ENCODE peak calls at places on chromosome 13, in seven cellular contexts. M is A549, E is K562, X is HepG2, C is IMR-90, J is GM12878, L is H1. G is an unnamed sample.

GRCh38 chr13:87954116-87954515 is 282.9 kb downstream of the SLITRK5 start:
- DNase-seq in M (no peak), E (no peak), X (no peak), J (no peak), L (no peak), C (no peak), G (no peak)

GRCh38 chr13:113458218-113459065 is 5.2 kb upstream of the ADPRHL1 start:
- DNase-seq in J (no peak), C (peak), X (peak), L (no peak), M (peak), E (peak), G (peak)

GRCh38 chr13:109140777-109141354 is 511.5 kb downstream of the MYO16 start:
- DNase-seq in J (no peak), X (no peak), M (no peak), E (no peak), L (no peak), C (no peak), G (peak)

GRCh38 chr13:101204270-101205011 is 211.9 kb downstream of the NALCN start:
- DNase-seq in C (peak), M (no peak), E (no peak), X (no peak), L (no peak), J (no peak), G (peak)

GRCh38 chr13:106963151-106963550 is 395.2 kb upstream of the ARGLU1 start:
- DNase-seq in J (no peak), C (no peak), E (no peak), M (no peak), L (no peak), X (no peak), G (no peak)

GRCh38 chr13:113927661-113928581 is 46.0 kb downstream of the C13orf46 start:
- DNase-seq in E (no peak), C (peak), J (no peak), L (no peak), X (no peak), M (no peak), G (no peak)

GRCh38 chr13:108911807-108912206 is 282.4 kb downstream of the MYO16 start:
- DNase-seq in L (no peak), M (no peak), C (no peak), E (no peak), X (no peak), J (no peak), G (no peak)

GRCh38 chr13:113820813-113821651 is 42.8 kb downstream of the GAS6 start:
- DNase-seq in L (no peak), C (peak), E (peak), M (peak), J (no peak), X (no peak), G (peak)

GRCh38 chr13:20401958-20402856 is 123.5 kb downstream of the CRYL1 start:
- DNase-seq in X (no peak), J (no peak), M (no peak), C (peak), E (no peak), L (no peak), G (no peak)

GRCh38 chr13:98315902-98316301 is 138.8 kb upstream of the RNF113B start:
- DNase-seq in J (no peak), M (no peak), X (no peak), L (no peak), C (no peak), E (no peak), G (no peak)

GRCh38 chr13:108859202-108860012 is 230.0 kb downstream of the MYO16 start:
- DNase-seq in J (no peak), E (no peak), L (no peak), C (peak), X (no peak), M (no peak), G (no peak)

GRCh38 chr13:95247857-95248256 is 53.4 kb downstream of the ABCC4 start:
- DNase-seq in E (no peak), M (no peak), X (no peak), C (no peak), L (no peak), J (no peak), G (no peak)

GRCh38 chr13:37651891-37652290 is 53.3 kb upstream of the POSTN start:
- DNase-seq in M (no peak), L (no peak), X (no peak), E (no peak), C (no peak), J (no peak), G (no peak)

GRCh38 chr13:38687246-38688229 is 661 bp downstream of the FREM2 start:
- DNase-seq in C (no peak), X (no peak), E (no peak), L (peak), J (no peak), M (no peak), G (peak)

GRCh38 chr13:112875627-112876026 is 93.4 kb upstream of the MCF2L start:
- DNase-seq in M (no peak), C (no peak), J (no peak), X (no peak), L (no peak), E (no peak), G (no peak)

GRCh38 chr13:25462301-25463125 is 90.7 kb downstream of the ATP8A2 start:
- DNase-seq in J (no peak), L (no peak), M (no peak), X (no peak), E (no peak), C (no peak), G (no peak)

GRCh38 chr13:45196622-45197021 is 4.2 kb downstream of the KCTD4 start:
- DNase-seq in J (no peak), E (no peak), C (peak), M (no peak), X (no peak), L (no peak), G (no peak)

GRCh38 chr13:104980571-104980970 is 1554.9 kb downstream of the EFNB2 start:
- DNase-seq in C (no peak), X (no peak), L (no peak), E (no peak), J (no peak), M (no peak), G (no peak)

GRCh38 chr13:104987621-104988020 is 1547.8 kb downstream of the EFNB2 start:
- DNase-seq in X (no peak), M (no peak), J (no peak), L (no peak), E (no peak), C (no peak), G (no peak)

GRCh38 chr13:104979281-104979680 is 1556.2 kb downstream of the EFNB2 start:
- DNase-seq in M (no peak), C (no peak), L (no peak), X (no peak), J (no peak), E (no peak), G (no peak)

DNA sequence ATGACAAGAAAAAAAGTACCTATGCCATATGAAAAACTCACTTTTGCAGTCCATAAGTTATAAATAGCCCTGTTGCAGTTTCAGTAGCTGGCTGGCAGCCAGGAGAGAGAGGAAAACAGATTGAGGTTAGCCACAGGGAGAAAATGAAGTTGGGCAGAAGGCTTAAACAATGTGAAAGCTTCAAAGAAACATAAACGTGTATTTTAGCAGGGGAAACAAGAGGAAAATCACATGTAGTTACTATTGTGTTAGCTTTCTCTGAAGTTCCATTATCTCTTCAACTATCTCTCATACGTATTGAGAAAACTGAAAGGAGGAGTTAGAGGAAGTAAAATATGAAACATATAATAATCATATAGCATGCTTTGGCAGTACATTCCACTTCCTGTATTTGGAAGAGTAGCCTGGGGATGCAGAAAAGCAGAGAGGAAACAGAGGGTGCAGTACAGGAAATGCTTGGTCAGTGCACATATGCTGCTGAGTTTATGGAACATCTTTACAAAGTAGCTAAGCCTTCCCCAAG is 1551.1 kb downstream of the EFNB2 start:
- DNase-seq in L (no peak), J (peak), E (no peak), C (peak), M (no peak), X (no peak), G (peak)
- TF ChIP-seq RFX5 in L (no peak), J (no peak), E (no peak), C (no peak), M (no peak), X (no peak), G (no peak)

DNA sequence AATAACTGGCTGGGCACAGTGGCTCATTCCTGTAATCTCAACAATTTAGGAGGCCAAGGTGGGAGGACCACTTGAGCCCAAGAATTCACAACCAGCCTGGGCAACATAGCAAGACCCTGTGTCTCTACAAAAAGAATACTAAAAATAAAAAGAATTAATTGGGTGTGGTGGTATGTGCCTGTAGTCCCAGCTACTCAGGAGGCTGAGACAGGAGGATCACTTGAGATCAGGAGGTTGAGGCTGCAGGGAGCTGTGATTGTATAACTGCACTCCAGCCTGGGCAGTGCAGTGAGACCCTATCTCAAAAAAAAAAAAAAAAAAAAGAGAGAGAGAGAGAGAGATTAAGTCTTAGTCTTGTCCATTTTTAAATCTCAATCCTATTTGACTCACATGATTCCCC is 35.6 kb upstream of the SERPINE3 start:
- DNase-seq in L (no peak), J (no peak), E (no peak), X (no peak), C (no peak), M (no peak), G (no peak)
- TF ChIP-seq RFX5 in L (no peak), J (no peak), E (no peak), X (no peak), C (no peak), M (no peak), G (no peak)

GRCh38 chr13:111862836-111863815 is 203.8 kb upstream of the SOX1 start:
- DNase-seq in J (no peak), X (no peak), C (no peak), E (no peak), L (peak), M (no peak), G (no peak)

GRCh38 chr13:111864566-111864965 is 202.4 kb upstream of the SOX1 start:
- DNase-seq in C (no peak), J (no peak), E (no peak), L (peak), M (no peak), X (no peak), G (no peak)

GRCh38 chr13:111859361-111860105 is 207.4 kb upstream of the SOX1 start:
- DNase-seq in J (no peak), E (no peak), C (no peak), L (peak), M (no peak), X (no peak), G (no peak)

GRCh38 chr13:111860161-111860560 is 206.8 kb upstream of the SOX1 start:
- DNase-seq in E (no peak), J (no peak), X (no peak), M (no peak), C (no peak), L (peak), G (no peak)

GRCh38 chr13:111861766-111862366 is 205.1 kb upstream of the SOX1 start:
- DNase-seq in E (no peak), J (no peak), L (peak), X (no peak), M (no peak), C (no peak), G (no peak)
- TF ChIP-seq RFX5 in E (no peak), J (no peak), L (no peak), X (no peak), M (no peak), C (no peak), G (no peak)

GRCh38 chr13:50700664-50701266 is 142.7 kb downstream of the DLEU7 start:
- DNase-seq in M (no peak), J (no peak), L (no peak), E (no peak), X (no peak), C (no peak), G (no peak)
- TF ChIP-seq RFX5 in M (no peak), J (no peak), L (no peak), E (no peak), X (no peak), C (no peak), G (no peak)

GRCh38 chr13:43119206-43119605 is 95.8 kb downstream of the DNAJC15 start:
- DNase-seq in L (no peak), J (no peak), C (no peak), M (no peak), X (no peak), E (no peak), G (no peak)
- TF ChIP-seq RFX5 in L (no peak), J (no peak), C (no peak), M (no peak), X (no peak), E (no peak), G (no peak)

GRCh38 chr13:35472308-35473008 is 4.0 kb downstream of the MAB21L1 start:
- DNase-seq in X (no peak), L (no peak), E (no peak), J (no peak), C (no peak), M (no peak), G (peak)
- TF ChIP-seq RFX5 in X (no peak), L (no peak), E (no peak), J (no peak), C (no peak), M (no peak), G (no peak)

GRCh38 chr13:93744033-93744432 is 517.4 kb downstream of the GPC6 start:
- DNase-seq in E (no peak), L (no peak), M (no peak), J (no peak), X (no peak), C (no peak), G (no peak)
- TF ChIP-seq RFX5 in E (no peak), L (no peak), M (no peak), J (no peak), X (no peak), C (no peak), G (no peak)

GRCh38 chr13:33639640-33640080 is 178.3 kb upstream of the RFC3 start:
- DNase-seq in L (no peak), C (no peak), M (no peak), J (peak), E (no peak), X (peak), G (no peak)
- TF ChIP-seq RFX5 in L (no peak), C (no peak), M (no peak), J (no peak), E (no peak), X (no peak), G (no peak)

DNA sequence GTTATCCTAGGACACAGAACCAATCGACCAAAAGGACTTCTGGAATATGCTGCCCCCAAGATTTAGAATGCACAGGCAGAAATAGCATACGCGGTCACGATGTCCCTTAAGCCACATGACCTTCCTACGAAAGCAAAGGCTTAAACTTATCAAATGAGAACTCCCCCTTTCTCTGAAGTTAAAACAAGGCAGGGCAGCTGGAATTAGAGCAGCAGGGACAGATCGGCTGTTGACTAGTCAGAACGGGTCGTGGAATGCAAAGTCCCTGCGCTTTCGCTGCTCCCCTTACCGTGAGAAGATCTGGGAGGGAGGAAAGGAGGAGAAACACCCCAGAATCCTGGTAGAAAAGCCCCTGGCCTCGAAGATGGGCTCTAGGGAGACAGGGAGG is 799 bp upstream of the USPL1 start:
- DNase-seq in C (peak), X (peak), L (no peak), E (peak), J (peak), M (peak), G (peak)
- TF ChIP-seq RFX5 in C (no peak), X (no peak), L (no peak), E (no peak), J (no peak), M (no peak), G (no peak)

DNA sequence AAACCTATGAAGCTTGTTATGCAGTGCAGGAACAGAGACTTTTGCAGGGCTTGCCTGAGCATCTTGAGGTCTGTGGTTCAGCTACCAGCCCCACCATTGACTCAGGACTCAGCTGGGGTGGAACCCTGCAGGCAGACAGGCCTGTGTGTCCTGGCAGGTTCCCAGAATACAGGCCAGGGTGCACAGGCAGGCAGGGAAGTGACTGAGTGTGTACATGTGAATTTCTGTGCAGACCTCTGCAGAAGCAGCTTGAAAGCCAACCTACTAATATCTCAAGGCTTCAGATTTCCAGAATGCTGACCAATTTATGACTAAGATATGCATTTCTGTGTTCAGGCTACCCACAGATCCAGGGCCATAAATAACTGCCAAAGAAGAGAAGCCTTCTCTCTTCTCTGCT is 254.4 kb downstream of the DLEU7 start:
- DNase-seq in M (no peak), X (no peak), L (no peak), C (peak), J (no peak), E (no peak), G (peak)
- TF ChIP-seq RFX5 in M (no peak), X (no peak), L (no peak), C (no peak), J (no peak), E (no peak), G (no peak)

G was measured in SK-N-SH.